ENCODE peak calls at places on chromosomes 3 and 15, in six cellular contexts. W is endothelial cell of umbilical vein, C is GM12878, A is HepG2, K is NB4, H is K562. P is an unnamed sample.
A peak's percentile ranks its signal among the peaks of the same experiment; 100 is the strongest.

GRCh38 chr3:182621435-182622240 is 171.7 kb upstream of the ATP11B start:
- DNase-seq in W (peak; percentile 15), C (no peak), A (no peak), K (no peak), H (no peak), P (no peak)

GRCh38 chr3:190534986-190535385 is 21.1 kb downstream of the IL1RAP start:
- DNase-seq in W (peak; percentile 11), C (no peak), A (peak; percentile 92), K (no peak), H (no peak), P (no peak)

GRCh38 chr15:84813435-84813834 is 3.7 kb upstream of the ALPK3 start:
- DNase-seq in W (no peak), C (no peak), A (no peak), K (no peak), H (no peak), P (no peak)

GRCh38 chr3:162544246-162544645 is 1047.6 kb downstream of the OTOL1 start:
- DNase-seq in W (no peak), C (no peak), A (no peak), K (no peak), H (no peak), P (no peak)

GRCh38 chr15:71658036-71658435 is 152.3 kb upstream of the NR2E3 start:
- DNase-seq in W (no peak), C (no peak), A (no peak), K (no peak), H (no peak), P (no peak)

GRCh38 chr15:39195988-39196486 is 384.8 kb upstream of the THBS1 start:
- DNase-seq in W (peak; percentile 37), C (no peak), A (no peak), K (no peak), H (no peak), P (peak; percentile 79)

GRCh38 chr3:152309031-152309430 is 40.3 kb downstream of the MBNL1 start:
- DNase-seq in W (no peak), C (no peak), A (no peak), K (no peak), H (no peak), P (no peak)

GRCh38 chr15:60551781-60552161 is 72.8 kb upstream of the ICE2 start:
- DNase-seq in W (no peak), C (no peak), A (no peak), K (no peak), H (no peak), P (peak; percentile 16)

GRCh38 chr15:34654625-34655024 is 71.2 kb upstream of the GOLGA8B start:
- DNase-seq in W (no peak), C (no peak), A (no peak), K (no peak), H (no peak), P (no peak)

GRCh38 chr3:148884261-148884660 is 19.2 kb downstream of the CPA3 start:
- DNase-seq in W (peak; percentile 40), C (no peak), A (no peak), K (no peak), H (no peak), P (no peak)

GRCh38 chr15:31803388-31803884 is 226.9 kb upstream of the CHRNA7 start:
- DNase-seq in W (no peak), C (no peak), A (no peak), K (no peak), H (no peak), P (no peak)

GRCh38 chr3:143237036-143237688 is 117.6 kb downstream of the CHST2 start:
- DNase-seq in W (no peak), C (no peak), A (no peak), K (no peak), H (no peak), P (no peak)

GRCh38 chr3:188327433-188327832 is 173.5 kb downstream of the LPP start:
- DNase-seq in W (no peak), C (no peak), A (no peak), K (no peak), H (no peak), P (no peak)

GRCh38 chr3:192354687-192355086 is 372.7 kb downstream of the FGF12 start:
- DNase-seq in W (no peak), C (no peak), A (no peak), K (no peak), H (no peak), P (no peak)

GRCh38 chr3:73029321-73029796 is 32.1 kb upstream of the EBLN2 start:
- DNase-seq in W (peak; percentile 62), C (no peak), A (peak; percentile 53), K (no peak), H (no peak), P (peak; percentile 12)

GRCh38 chr15:79311901-79312553 is 1.1 kb downstream of the TMED3 start:
- DNase-seq in W (no peak), C (peak; percentile 24), A (no peak), K (peak; percentile 40), H (no peak), P (no peak)

GRCh38 chr15:23516866-23517265 is 48.6 kb upstream of the MKRN3 start:
- DNase-seq in W (no peak), C (no peak), A (no peak), K (no peak), H (no peak), P (no peak)

GRCh38 chr3:81829946-81830345 is 68.5 kb upstream of the GBE1 start:
- DNase-seq in W (no peak), C (no peak), A (no peak), K (no peak), H (no peak), P (no peak)

GRCh38 chr15:31455499-31455898 is 128.9 kb downstream of the KLF13 start:
- DNase-seq in W (no peak), C (no peak), A (no peak), K (no peak), H (no peak), P (no peak)

GRCh38 chr3:113084777-113085176 is 94.0 kb downstream of the GTPBP8 start:
- DNase-seq in W (peak; percentile 10), C (no peak), A (no peak), K (no peak), H (no peak), P (no peak)

GRCh38 chr3:61663728-61664492 is 102.5 kb downstream of the PTPRG start:
- DNase-seq in W (no peak), C (no peak), A (no peak), K (no peak), H (no peak), P (peak; percentile 36)

GRCh38 chr3:188294823-188295487 is 141.0 kb downstream of the LPP start:
- DNase-seq in W (peak; percentile 95), C (no peak), A (peak; percentile 99), K (no peak), H (no peak), P (peak; percentile 87)

GRCh38 chr3:150960708-150961684 is 11.5 kb downstream of the CLRN1 start:
- DNase-seq in W (no peak), C (no peak), A (no peak), K (no peak), H (no peak), P (no peak)

GRCh38 chr3:44348993-44349392 is 10.4 kb downstream of the TCAIM start:
- DNase-seq in W (no peak), C (no peak), A (no peak), K (no peak), H (no peak), P (no peak)

GRCh38 chr3:41653575-41654239 is 308.2 kb downstream of the ULK4 start:
- DNase-seq in W (peak; percentile 12), C (no peak), A (no peak), K (no peak), H (no peak), P (no peak)

GRCh38 chr3:52792961-52793695 is 1.5 kb upstream of the ITIH3 start:
- DNase-seq in W (no peak), C (no peak), A (no peak), K (no peak), H (no peak), P (no peak)

GRCh38 chr3:132360717-132361116 is 43.5 kb downstream of the ACP3 start:
- DNase-seq in W (no peak), C (no peak), A (no peak), K (no peak), H (no peak), P (no peak)

DNA sequence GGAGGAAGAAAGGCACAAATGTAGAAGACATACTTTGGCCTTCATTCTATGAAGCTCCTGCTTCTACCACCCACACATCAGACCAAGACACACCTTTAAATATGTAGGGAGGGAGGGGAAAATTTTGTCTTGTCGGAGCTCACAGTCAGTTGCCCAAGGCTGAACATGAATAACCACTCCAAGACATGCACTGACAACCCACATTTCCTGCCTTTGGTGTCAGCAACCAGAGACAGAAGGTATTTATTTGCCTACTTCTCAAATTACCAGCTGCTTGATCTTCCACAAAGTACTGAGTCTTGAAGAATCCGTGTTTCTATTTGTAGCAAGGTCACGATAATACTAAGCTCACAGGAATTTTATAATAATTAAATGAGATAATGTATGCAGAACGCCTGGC is 169.7 kb downstream of the KCNMB2 start:
- DNase-seq in W (no peak), C (no peak), A (no peak), K (no peak), H (no peak), P (no peak)
- TF ChIP-seq MYC in W (no peak), C (no peak), A (no peak), K (no peak), H (no peak), P (no peak)

GRCh38 chr15:81255596-81255995 is 58.9 kb downstream of the IL16 start:
- DNase-seq in W (no peak), C (no peak), A (no peak), K (no peak), H (no peak), P (no peak)
- TF ChIP-seq MYC in W (no peak), C (no peak), A (no peak), K (no peak), H (no peak), P (no peak)

GRCh38 chr3:105834768-105835167 is 34.0 kb downstream of the CBLB start:
- DNase-seq in W (no peak), C (no peak), A (no peak), K (no peak), H (no peak), P (no peak)

GRCh38 chr3:105837947-105838346 is 30.9 kb downstream of the CBLB start:
- DNase-seq in W (no peak), C (no peak), A (no peak), K (no peak), H (no peak), P (no peak)

GRCh38 chr3:105835606-105836005 is 33.2 kb downstream of the CBLB start:
- DNase-seq in W (no peak), C (no peak), A (no peak), K (no peak), H (no peak), P (no peak)

GRCh38 chr3:105837143-105837740 is 31.6 kb downstream of the CBLB start:
- DNase-seq in W (no peak), C (peak; percentile 97), A (no peak), K (no peak), H (no peak), P (no peak)

DNA sequence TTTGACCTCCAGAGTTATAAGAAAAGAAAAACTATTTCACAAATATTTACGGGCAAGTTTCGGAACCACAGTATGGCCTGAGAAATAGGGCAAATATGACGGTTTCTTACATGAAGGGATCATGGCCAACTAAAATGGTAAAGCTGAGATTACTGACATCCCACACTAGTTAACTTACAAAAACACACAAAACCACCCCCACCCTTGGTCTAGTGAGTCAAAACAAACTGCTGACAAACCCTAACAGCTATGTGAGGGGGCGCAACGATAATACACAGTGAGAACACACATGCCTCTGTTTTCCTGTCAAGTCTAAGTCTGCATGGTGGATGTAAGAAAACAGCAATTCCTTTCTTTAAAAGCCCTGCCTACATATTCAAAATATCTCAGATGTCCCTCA is 32.3 kb downstream of the CBLB start:
- DNase-seq in W (no peak), C (peak; percentile 68), A (peak; percentile 20), K (no peak), H (no peak), P (no peak)
- TF ChIP-seq MYC in W (no peak), C (no peak), A (no peak), K (no peak), H (no peak), P (no peak)

GRCh38 chr3:119098620-119099222 is 47.2 kb upstream of the TEX55 start:
- DNase-seq in W (peak; percentile 40), C (no peak), A (peak; percentile 18), K (peak; percentile 35), H (peak; percentile 17), P (peak; percentile 31)
- TF ChIP-seq MYC in W (no peak), C (no peak), A (no peak), K (no peak), H (no peak), P (no peak)

P was measured in A549.